ENCODE peak calls at places on chromosomes 7 and 10, in seven cellular contexts. One of them, this sample, is unnamed.

GRCh38 chr10:6543431-6544005 is 36.6 kb downstream of the PRKCQ start:
- DNase-seq in thoracic aorta: no peak
- DNase-seq in left ventricle myocardium inferior: no peak
- DNase-seq in fibroblast of lung: no peak
- DNase-seq in astrocyte: no peak
- DNase-seq in BE2C: no peak
- DNase-seq in HCT116: no peak
- DNase-seq in this sample: no peak

GRCh38 chr7:102450242-102450641 is 14.4 kb downstream of the ALKBH4 start:
- DNase-seq in thoracic aorta: no peak
- DNase-seq in left ventricle myocardium inferior: no peak
- DNase-seq in fibroblast of lung: no peak
- DNase-seq in astrocyte: no peak
- DNase-seq in BE2C: no peak
- DNase-seq in HCT116: no peak
- DNase-seq in this sample: no peak

GRCh38 chr10:32692174-32692573 is 246.2 kb downstream of the CCDC7 start:
- DNase-seq in thoracic aorta: no peak
- DNase-seq in left ventricle myocardium inferior: no peak
- DNase-seq in fibroblast of lung: peak; percentile 78
- DNase-seq in astrocyte: peak; percentile 98
- DNase-seq in BE2C: no peak
- DNase-seq in HCT116: peak; percentile 66
- DNase-seq in this sample: no peak

GRCh38 chr10:11798862-11799735 is 24.1 kb upstream of the PROSER2 start:
- DNase-seq in thoracic aorta: no peak
- DNase-seq in left ventricle myocardium inferior: no peak
- DNase-seq in fibroblast of lung: no peak
- DNase-seq in astrocyte: no peak
- DNase-seq in BE2C: no peak
- DNase-seq in HCT116: no peak
- DNase-seq in this sample: no peak

GRCh38 chr10:43231523-43232078 is 35.3 kb downstream of the RASGEF1A start:
- DNase-seq in thoracic aorta: no peak
- DNase-seq in left ventricle myocardium inferior: peak; percentile 5
- DNase-seq in fibroblast of lung: no peak
- DNase-seq in astrocyte: no peak
- DNase-seq in BE2C: peak; percentile 6
- DNase-seq in HCT116: no peak
- DNase-seq in this sample: no peak

GRCh38 chr7:155758348-155758747 is 53.9 kb downstream of the SHH start:
- DNase-seq in thoracic aorta: no peak
- DNase-seq in left ventricle myocardium inferior: no peak
- DNase-seq in fibroblast of lung: no peak
- DNase-seq in astrocyte: no peak
- DNase-seq in BE2C: no peak
- DNase-seq in HCT116: no peak
- DNase-seq in this sample: no peak

GRCh38 chr7:111803015-111803758 is 240.9 kb upstream of the IMMP2L start:
- DNase-seq in thoracic aorta: no peak
- DNase-seq in left ventricle myocardium inferior: no peak
- DNase-seq in fibroblast of lung: no peak
- DNase-seq in astrocyte: peak; percentile 59
- DNase-seq in BE2C: no peak
- DNase-seq in HCT116: no peak
- DNase-seq in this sample: no peak

GRCh38 chr10:116216676-116217075 is 56.3 kb downstream of the GFRA1 start:
- DNase-seq in thoracic aorta: no peak
- DNase-seq in left ventricle myocardium inferior: no peak
- DNase-seq in fibroblast of lung: no peak
- DNase-seq in astrocyte: no peak
- DNase-seq in BE2C: no peak
- DNase-seq in HCT116: no peak
- DNase-seq in this sample: no peak

GRCh38 chr10:63520463-63521388 is 475 bp upstream of the REEP3 start:
- DNase-seq in thoracic aorta: no peak
- DNase-seq in left ventricle myocardium inferior: peak; percentile 76
- DNase-seq in fibroblast of lung: no peak
- DNase-seq in astrocyte: peak; percentile 79
- DNase-seq in BE2C: peak; percentile 76
- DNase-seq in HCT116: peak; percentile 48
- DNase-seq in this sample: peak; percentile 66

GRCh38 chr10:91051834-91052233 is 130.9 kb upstream of the ANKRD1 start:
- DNase-seq in thoracic aorta: no peak
- DNase-seq in left ventricle myocardium inferior: peak; percentile 24
- DNase-seq in fibroblast of lung: peak; percentile 55
- DNase-seq in astrocyte: no peak
- DNase-seq in BE2C: no peak
- DNase-seq in HCT116: no peak
- DNase-seq in this sample: peak; percentile 87

GRCh38 chr7:132176719-132177118 is 399.6 kb downstream of the PLXNA4 start:
- DNase-seq in thoracic aorta: no peak
- DNase-seq in left ventricle myocardium inferior: no peak
- DNase-seq in fibroblast of lung: no peak
- DNase-seq in astrocyte: no peak
- DNase-seq in BE2C: no peak
- DNase-seq in HCT116: no peak
- DNase-seq in this sample: no peak

GRCh38 chr7:151131622-151132293 is 35.7 kb downstream of the GBX1 start:
- DNase-seq in thoracic aorta: no peak
- DNase-seq in left ventricle myocardium inferior: peak; percentile 18
- DNase-seq in fibroblast of lung: peak; percentile 28
- DNase-seq in astrocyte: no peak
- DNase-seq in BE2C: no peak
- DNase-seq in HCT116: no peak
- DNase-seq in this sample: no peak

GRCh38 chr7:155860840-155861479 is 48.7 kb upstream of the SHH start:
- DNase-seq in thoracic aorta: no peak
- DNase-seq in left ventricle myocardium inferior: no peak
- DNase-seq in fibroblast of lung: peak; percentile 95
- DNase-seq in astrocyte: peak; percentile 23
- DNase-seq in BE2C: no peak
- DNase-seq in HCT116: no peak
- DNase-seq in this sample: no peak

GRCh38 chr7:3991771-3992231 is 690.3 kb upstream of the FOXK1 start:
- DNase-seq in thoracic aorta: no peak
- DNase-seq in left ventricle myocardium inferior: no peak
- DNase-seq in fibroblast of lung: no peak
- DNase-seq in astrocyte: no peak
- DNase-seq in BE2C: no peak
- DNase-seq in HCT116: no peak
- DNase-seq in this sample: no peak

DNA sequence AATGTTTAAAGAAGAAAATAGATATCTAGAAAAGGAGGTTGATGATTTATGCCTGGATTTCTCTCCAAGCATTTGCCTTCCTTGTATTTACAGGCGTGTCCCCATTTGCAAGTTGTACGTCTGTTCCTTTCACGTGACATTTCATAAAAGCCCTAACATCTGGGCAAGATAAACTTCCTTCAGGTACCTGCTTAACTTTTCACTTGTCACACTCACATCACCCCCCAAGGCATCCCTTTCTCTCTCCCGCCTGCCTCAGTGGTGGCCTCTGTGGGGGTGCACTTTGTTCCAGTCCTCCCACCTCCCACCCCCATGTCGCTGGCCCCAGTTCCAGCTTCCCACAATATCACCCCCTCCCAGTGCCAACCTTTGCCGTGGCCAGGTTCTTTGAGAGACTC is 6.7 kb downstream of the TWIST1 start:
- DNase-seq in thoracic aorta: no peak
- DNase-seq in left ventricle myocardium inferior: no peak
- DNase-seq in fibroblast of lung: no peak
- DNase-seq in astrocyte: no peak
- DNase-seq in BE2C: no peak
- DNase-seq in HCT116: no peak
- DNase-seq in this sample: no peak
- H3K27me3 ChIP-seq in thoracic aorta: no peaks in the 10 kb centered on the region
- H3K27me3 ChIP-seq in left ventricle myocardium inferior: peaks cover 100% of the 10 kb centered on the region
- H3K27me3 ChIP-seq in fibroblast of lung: peaks cover 32% of the 10 kb centered on the region
- H3K27me3 ChIP-seq in astrocyte: peaks cover 24% of the 10 kb centered on the region
- H3K27me3 ChIP-seq in BE2C: no peaks in the 10 kb centered on the region
- H3K27me3 ChIP-seq in HCT116: no peaks in the 10 kb centered on the region
- H3K27me3 ChIP-seq in this sample: peaks cover 93% of the 10 kb centered on the region

GRCh38 chr10:100660945-100661344 is 84.4 kb upstream of the PAX2 start:
- DNase-seq in thoracic aorta: no peak
- DNase-seq in left ventricle myocardium inferior: no peak
- DNase-seq in fibroblast of lung: no peak
- DNase-seq in astrocyte: no peak
- DNase-seq in BE2C: no peak
- DNase-seq in HCT116: no peak
- DNase-seq in this sample: no peak
- H3K27me3 ChIP-seq in thoracic aorta: no peaks in the 10 kb centered on the region
- H3K27me3 ChIP-seq in left ventricle myocardium inferior: peaks cover 100% of the 10 kb centered on the region
- H3K27me3 ChIP-seq in fibroblast of lung: peaks cover 35% of the 10 kb centered on the region
- H3K27me3 ChIP-seq in astrocyte: peaks cover 66% of the 10 kb centered on the region
- H3K27me3 ChIP-seq in BE2C: no peaks in the 10 kb centered on the region
- H3K27me3 ChIP-seq in HCT116: no peaks in the 10 kb centered on the region
- H3K27me3 ChIP-seq in this sample: peaks cover 7% of the 10 kb centered on the region

GRCh38 chr10:100670368-100670767 is 75.0 kb upstream of the PAX2 start:
- DNase-seq in thoracic aorta: no peak
- DNase-seq in left ventricle myocardium inferior: no peak
- DNase-seq in fibroblast of lung: no peak
- DNase-seq in astrocyte: no peak
- DNase-seq in BE2C: no peak
- DNase-seq in HCT116: no peak
- DNase-seq in this sample: no peak
- H3K27me3 ChIP-seq in thoracic aorta: peaks cover 18% of the 10 kb centered on the region
- H3K27me3 ChIP-seq in left ventricle myocardium inferior: peaks cover 99% of the 10 kb centered on the region
- H3K27me3 ChIP-seq in fibroblast of lung: peaks cover 28% of the 10 kb centered on the region
- H3K27me3 ChIP-seq in astrocyte: peaks cover 46% of the 10 kb centered on the region
- H3K27me3 ChIP-seq in BE2C: peaks cover 3% of the 10 kb centered on the region
- H3K27me3 ChIP-seq in HCT116: peaks cover 22% of the 10 kb centered on the region
- H3K27me3 ChIP-seq in this sample: peaks cover 82% of the 10 kb centered on the region

DNA sequence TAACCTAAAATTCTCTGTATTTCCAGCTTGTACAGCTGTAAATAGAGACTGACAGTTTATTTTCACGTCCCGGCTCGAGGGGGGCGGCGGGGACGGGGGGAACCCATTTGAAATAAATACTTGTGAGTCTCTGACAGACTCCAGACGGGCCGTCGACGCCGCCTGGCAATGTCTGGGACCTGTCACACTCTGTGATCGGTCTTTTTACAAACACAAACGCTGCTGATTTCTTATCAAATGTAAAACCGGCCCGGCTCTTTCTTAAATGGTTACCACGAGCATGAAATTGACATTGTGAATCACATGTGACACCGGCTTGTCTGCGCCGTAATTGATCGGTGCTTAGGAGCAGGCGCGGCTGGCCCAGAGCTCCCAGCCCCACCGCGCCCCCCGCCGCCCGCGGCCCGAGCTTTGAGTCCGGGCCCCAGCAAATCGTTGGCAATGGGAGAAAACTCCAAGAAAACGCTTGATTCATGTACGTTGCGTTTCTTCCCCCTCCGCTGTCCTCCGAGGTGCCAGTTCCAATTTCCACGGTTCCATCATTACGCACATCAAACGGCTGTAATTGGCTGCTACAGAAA is 57.1 kb downstream of the UNCX start:
- DNase-seq in thoracic aorta: no peak
- DNase-seq in left ventricle myocardium inferior: no peak
- DNase-seq in fibroblast of lung: peak; percentile 5
- DNase-seq in astrocyte: peak; percentile 3
- DNase-seq in BE2C: no peak
- DNase-seq in HCT116: no peak
- DNase-seq in this sample: no peak
- H3K27me3 ChIP-seq in thoracic aorta: no peaks in the 10 kb centered on the region
- H3K27me3 ChIP-seq in left ventricle myocardium inferior: peaks cover 98% of the 10 kb centered on the region
- H3K27me3 ChIP-seq in fibroblast of lung: peaks cover 16% of the 10 kb centered on the region
- H3K27me3 ChIP-seq in astrocyte: peaks cover 27% of the 10 kb centered on the region
- H3K27me3 ChIP-seq in BE2C: peaks cover 97% of the 10 kb centered on the region
- H3K27me3 ChIP-seq in HCT116: no peaks in the 10 kb centered on the region
- H3K27me3 ChIP-seq in this sample: peaks cover 95% of the 10 kb centered on the region

GRCh38 chr10:124446830-124447740 is 2.8 kb downstream of the NKX1-2 start:
- DNase-seq in thoracic aorta: no peak
- DNase-seq in left ventricle myocardium inferior: no peak
- DNase-seq in fibroblast of lung: no peak
- DNase-seq in astrocyte: no peak
- DNase-seq in BE2C: no peak
- DNase-seq in HCT116: no peak
- DNase-seq in this sample: no peak
- H3K27me3 ChIP-seq in thoracic aorta: peaks cover 7% of the 10 kb centered on the region
- H3K27me3 ChIP-seq in left ventricle myocardium inferior: peaks cover 100% of the 10 kb centered on the region
- H3K27me3 ChIP-seq in fibroblast of lung: peaks cover 48% of the 10 kb centered on the region
- H3K27me3 ChIP-seq in astrocyte: peaks cover 71% of the 10 kb centered on the region
- H3K27me3 ChIP-seq in BE2C: peaks cover 87% of the 10 kb centered on the region
- H3K27me3 ChIP-seq in HCT116: no peaks in the 10 kb centered on the region
- H3K27me3 ChIP-seq in this sample: peaks cover 52% of the 10 kb centered on the region

DNA sequence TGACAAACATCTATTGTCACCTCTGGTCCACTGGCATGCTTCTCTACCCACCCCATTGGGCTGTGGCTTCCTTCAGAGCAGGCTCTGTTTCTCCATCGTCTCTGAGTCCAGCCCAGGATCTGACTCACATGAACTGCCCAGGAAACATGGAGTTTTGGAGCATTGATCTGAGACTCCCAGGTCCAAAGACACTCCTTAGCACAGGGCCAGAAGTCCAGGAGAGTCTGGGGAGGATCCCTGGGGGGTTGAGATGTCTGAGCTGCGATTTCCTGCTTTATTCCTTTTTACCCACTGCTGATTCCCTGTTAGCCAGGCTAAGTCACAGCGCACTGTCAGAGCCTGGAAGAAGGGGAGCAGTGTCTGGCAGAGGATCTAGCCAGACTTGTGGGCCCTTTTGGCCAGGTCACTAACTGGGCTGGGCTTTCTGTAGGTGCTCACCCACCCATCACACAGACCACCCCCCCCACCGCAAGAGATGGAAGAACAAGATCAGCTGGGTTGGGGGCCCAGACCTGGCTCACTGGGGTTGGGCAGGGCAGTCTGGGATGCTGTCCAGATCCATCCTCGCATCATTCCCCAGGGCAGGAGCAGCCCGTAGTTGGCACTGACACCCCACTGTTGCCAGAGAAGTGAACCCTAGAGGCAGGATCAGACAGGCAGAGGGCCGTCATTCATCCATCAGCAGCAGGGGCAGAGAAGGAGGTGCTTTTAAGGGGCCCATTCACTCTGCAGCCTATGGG is 3.6 kb downstream of the CHAT start:
- DNase-seq in thoracic aorta: no peak
- DNase-seq in left ventricle myocardium inferior: no peak
- DNase-seq in fibroblast of lung: no peak
- DNase-seq in astrocyte: no peak
- DNase-seq in BE2C: no peak
- DNase-seq in HCT116: no peak
- DNase-seq in this sample: no peak
- H3K27me3 ChIP-seq in thoracic aorta: peaks cover 7% of the 10 kb centered on the region
- H3K27me3 ChIP-seq in left ventricle myocardium inferior: peaks cover 100% of the 10 kb centered on the region
- H3K27me3 ChIP-seq in fibroblast of lung: peaks cover 30% of the 10 kb centered on the region
- H3K27me3 ChIP-seq in astrocyte: peaks cover 32% of the 10 kb centered on the region
- H3K27me3 ChIP-seq in BE2C: no peaks in the 10 kb centered on the region
- H3K27me3 ChIP-seq in HCT116: no peaks in the 10 kb centered on the region
- H3K27me3 ChIP-seq in this sample: peaks cover 84% of the 10 kb centered on the region

GRCh38 chr7:27111753-27112277 is 9.3 kb upstream of the HOXA2 start:
- DNase-seq in thoracic aorta: no peak
- DNase-seq in left ventricle myocardium inferior: no peak
- DNase-seq in fibroblast of lung: peak; percentile 56
- DNase-seq in astrocyte: peak; percentile 52
- DNase-seq in BE2C: no peak
- DNase-seq in HCT116: no peak
- DNase-seq in this sample: no peak
- H3K27me3 ChIP-seq in thoracic aorta: no peaks in the 10 kb centered on the region
- H3K27me3 ChIP-seq in left ventricle myocardium inferior: peaks cover 98% of the 10 kb centered on the region
- H3K27me3 ChIP-seq in fibroblast of lung: no peaks in the 10 kb centered on the region
- H3K27me3 ChIP-seq in astrocyte: peaks cover 60% of the 10 kb centered on the region
- H3K27me3 ChIP-seq in BE2C: peaks cover 95% of the 10 kb centered on the region
- H3K27me3 ChIP-seq in HCT116: no peaks in the 10 kb centered on the region
- H3K27me3 ChIP-seq in this sample: no peaks in the 10 kb centered on the region

GRCh38 chr7:45919231-45919825 is 1.7 kb downstream of the IGFBP3 start:
- DNase-seq in thoracic aorta: no peak
- DNase-seq in left ventricle myocardium inferior: no peak
- DNase-seq in fibroblast of lung: no peak
- DNase-seq in astrocyte: no peak
- DNase-seq in BE2C: no peak
- DNase-seq in HCT116: no peak
- DNase-seq in this sample: no peak
- H3K27me3 ChIP-seq in thoracic aorta: no peaks in the 10 kb centered on the region
- H3K27me3 ChIP-seq in left ventricle myocardium inferior: peaks cover 10% of the 10 kb centered on the region
- H3K27me3 ChIP-seq in fibroblast of lung: peaks cover 25% of the 10 kb centered on the region
- H3K27me3 ChIP-seq in astrocyte: peaks cover 9% of the 10 kb centered on the region
- H3K27me3 ChIP-seq in BE2C: peaks cover 69% of the 10 kb centered on the region
- H3K27me3 ChIP-seq in HCT116: peaks cover 8% of the 10 kb centered on the region
- H3K27me3 ChIP-seq in this sample: no peaks in the 10 kb centered on the region

This sample was measured in breast epithelium.